ENCODE peak calls at places on chromosomes 3 and 15, in four cellular contexts. One of them, this sample, is unnamed.

GRCh38 chr15:95922431-95922830 is 408.1 kb upstream of the NR2F2 start:
- DNase-seq in IMR-90: no peak
- DNase-seq in K562: no peak
- DNase-seq in GM12878: peak
- DNase-seq in this sample: no peak

GRCh38 chr3:100210777-100211145 is 50.0 kb upstream of the TBC1D23 start:
- DNase-seq in IMR-90: peak
- DNase-seq in K562: no peak
- DNase-seq in GM12878: no peak
- DNase-seq in this sample: peak

GRCh38 chr3:157865449-157865862 is 240.8 kb downstream of the SHOX2 start:
- DNase-seq in IMR-90: no peak
- DNase-seq in K562: peak
- DNase-seq in GM12878: peak
- DNase-seq in this sample: peak

GRCh38 chr15:35481992-35482391 is 64.0 kb downstream of the DPH6 start:
- DNase-seq in IMR-90: peak
- DNase-seq in K562: no peak
- DNase-seq in GM12878: no peak
- DNase-seq in this sample: peak

GRCh38 chr15:83559310-83559966 is 94.5 kb upstream of the ADAMTSL3 start:
- DNase-seq in IMR-90: peak
- DNase-seq in K562: peak
- DNase-seq in GM12878: peak
- DNase-seq in this sample: peak

GRCh38 chr3:131756405-131756804 is 253.6 kb upstream of the MRPL3 start:
- DNase-seq in IMR-90: no peak
- DNase-seq in K562: no peak
- DNase-seq in GM12878: no peak
- DNase-seq in this sample: no peak

GRCh38 chr3:113005622-113006021 is 14.8 kb downstream of the GTPBP8 start:
- DNase-seq in IMR-90: no peak
- DNase-seq in K562: no peak
- DNase-seq in GM12878: no peak
- DNase-seq in this sample: no peak

GRCh38 chr3:183455064-183455463 is 26.6 kb upstream of the MCF2L2 start:
- DNase-seq in IMR-90: peak
- DNase-seq in K562: no peak
- DNase-seq in GM12878: no peak
- DNase-seq in this sample: peak

GRCh38 chr15:26667222-26667988 is 105.5 kb downstream of the GABRB3 start:
- DNase-seq in IMR-90: no peak
- DNase-seq in K562: no peak
- DNase-seq in GM12878: no peak
- DNase-seq in this sample: no peak

GRCh38 chr15:94747510-94747909 is 516.1 kb downstream of the MCTP2 start:
- DNase-seq in IMR-90: no peak
- DNase-seq in K562: no peak
- DNase-seq in GM12878: no peak
- DNase-seq in this sample: no peak

GRCh38 chr3:96319176-96319575 is 495.2 kb upstream of the EPHA6 start:
- DNase-seq in IMR-90: no peak
- DNase-seq in K562: no peak
- DNase-seq in GM12878: no peak
- DNase-seq in this sample: no peak

GRCh38 chr15:66768984-66769383 is 66.9 kb downstream of the SMAD6 start:
- DNase-seq in IMR-90: no peak
- DNase-seq in K562: no peak
- DNase-seq in GM12878: no peak
- DNase-seq in this sample: no peak

GRCh38 chr15:50458713-50459112 is 34.5 kb downstream of the USP8 start:
- DNase-seq in IMR-90: no peak
- DNase-seq in K562: no peak
- DNase-seq in GM12878: no peak
- DNase-seq in this sample: no peak

GRCh38 chr15:97037080-97037479 is 706.6 kb downstream of the NR2F2 start:
- DNase-seq in IMR-90: no peak
- DNase-seq in K562: no peak
- DNase-seq in GM12878: no peak
- DNase-seq in this sample: no peak

GRCh38 chr3:67957268-67957667 is 302.9 kb upstream of the SUCLG2 start:
- DNase-seq in IMR-90: no peak
- DNase-seq in K562: no peak
- DNase-seq in GM12878: no peak
- DNase-seq in this sample: no peak

GRCh38 chr3:10338164-10338470 is 17.2 kb upstream of the SEC13 start:
- DNase-seq in IMR-90: no peak
- DNase-seq in K562: no peak
- DNase-seq in GM12878: no peak
- DNase-seq in this sample: no peak

GRCh38 chr3:143001034-143001368 is 369 bp upstream of the U2SURP start:
- DNase-seq in IMR-90: no peak
- DNase-seq in K562: no peak
- DNase-seq in GM12878: no peak
- DNase-seq in this sample: no peak

GRCh38 chr3:71846189-71846588 is 61.2 kb upstream of the PROK2 start:
- DNase-seq in IMR-90: peak
- DNase-seq in K562: no peak
- DNase-seq in GM12878: no peak
- DNase-seq in this sample: no peak

GRCh38 chr3:2354702-2355101 is 256.0 kb downstream of the CNTN4 start:
- DNase-seq in IMR-90: no peak
- DNase-seq in K562: no peak
- DNase-seq in GM12878: no peak
- DNase-seq in this sample: no peak

GRCh38 chr15:23869391-23869790 is 182.3 kb upstream of the NDN start:
- DNase-seq in IMR-90: no peak
- DNase-seq in K562: peak
- DNase-seq in GM12878: no peak
- DNase-seq in this sample: no peak

GRCh38 chr3:102163039-102163817 is 271.6 kb upstream of the ZPLD1 start:
- DNase-seq in IMR-90: peak
- DNase-seq in K562: no peak
- DNase-seq in GM12878: no peak
- DNase-seq in this sample: peak

GRCh38 chr15:32796856-32797255 is 79.1 kb downstream of the GREM1 start:
- DNase-seq in IMR-90: no peak
- DNase-seq in K562: no peak
- DNase-seq in GM12878: no peak
- DNase-seq in this sample: no peak

GRCh38 chr3:69271098-69271497 is 114.8 kb downstream of the FRMD4B start:
- DNase-seq in IMR-90: no peak
- DNase-seq in K562: no peak
- DNase-seq in GM12878: no peak
- DNase-seq in this sample: no peak

GRCh38 chr15:44319385-44319784 is 30.9 kb downstream of the GOLM2 start:
- DNase-seq in IMR-90: no peak
- DNase-seq in K562: no peak
- DNase-seq in GM12878: peak
- DNase-seq in this sample: no peak
- H3K4me3 ChIP-seq in IMR-90: no peak
- H3K4me3 ChIP-seq in K562: no peak
- H3K4me3 ChIP-seq in GM12878: no peak
- H3K4me3 ChIP-seq in this sample: no peak

GRCh38 chr3:107674371-107674770 is 151.6 kb downstream of the BBX start:
- DNase-seq in IMR-90: peak
- DNase-seq in K562: no peak
- DNase-seq in GM12878: no peak
- DNase-seq in this sample: no peak

GRCh38 chr3:107680698-107681097 is 157.9 kb downstream of the BBX start:
- DNase-seq in IMR-90: peak
- DNase-seq in K562: no peak
- DNase-seq in GM12878: no peak
- DNase-seq in this sample: no peak

GRCh38 chr3:107675233-107675900 is 152.6 kb downstream of the BBX start:
- DNase-seq in IMR-90: no peak
- DNase-seq in K562: no peak
- DNase-seq in GM12878: no peak
- DNase-seq in this sample: no peak

GRCh38 chr3:107679911-107680310 is 157.1 kb downstream of the BBX start:
- DNase-seq in IMR-90: no peak
- DNase-seq in K562: no peak
- DNase-seq in GM12878: no peak
- DNase-seq in this sample: no peak

DNA sequence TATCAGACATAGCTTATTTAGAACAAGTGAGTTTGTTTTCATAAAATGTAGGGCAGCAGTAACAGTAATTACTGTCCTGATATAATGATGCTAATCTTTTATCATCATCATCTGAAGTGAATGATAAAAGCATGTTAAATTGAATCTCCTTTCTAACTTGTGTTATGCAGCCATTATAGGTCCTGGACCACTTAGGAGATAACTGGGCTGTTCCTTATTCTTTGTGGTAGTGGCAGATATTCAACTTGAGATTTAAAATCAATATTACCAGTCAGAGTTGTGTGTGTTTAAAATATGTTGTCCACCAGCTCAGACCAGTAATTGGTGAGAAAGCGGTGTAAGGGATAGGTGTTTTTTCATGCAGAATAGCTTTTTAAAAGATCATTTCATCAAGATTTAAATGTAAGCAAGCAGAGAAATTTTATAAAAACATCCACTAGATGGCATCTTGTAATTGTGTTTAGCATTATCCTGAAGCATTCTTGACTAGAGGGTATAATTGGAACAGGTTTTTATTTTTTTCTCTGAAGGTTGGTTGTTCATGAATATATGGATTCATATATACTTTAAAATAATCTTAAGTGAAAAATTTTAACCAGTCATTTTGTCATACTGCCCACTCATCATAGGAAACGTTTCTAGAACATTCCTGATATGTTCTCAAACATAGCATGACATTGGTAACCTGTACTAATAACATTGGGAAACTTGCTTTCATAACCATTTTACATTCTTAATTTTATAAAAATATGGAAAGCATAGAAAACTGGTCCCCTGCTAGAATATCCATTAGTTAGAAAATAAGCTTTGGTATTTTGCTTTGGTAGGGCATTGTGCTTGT is 153.9 kb downstream of the BBX start:
- DNase-seq in IMR-90: peak
- DNase-seq in K562: peak
- DNase-seq in GM12878: no peak
- DNase-seq in this sample: peak
- TF ChIP-seq FOS in IMR-90: no peak
- TF ChIP-seq FOS in K562: no peak
- TF ChIP-seq FOS in GM12878: no peak
- TF ChIP-seq FOS in this sample: no peak

GRCh38 chr3:127134887-127135240 is 58.1 kb upstream of the PRR23E start:
- DNase-seq in IMR-90: no peak
- DNase-seq in K562: no peak
- DNase-seq in GM12878: no peak
- DNase-seq in this sample: no peak

GRCh38 chr3:127134466-127134865 is 58.5 kb upstream of the PRR23E start:
- DNase-seq in IMR-90: no peak
- DNase-seq in K562: no peak
- DNase-seq in GM12878: no peak
- DNase-seq in this sample: no peak

GRCh38 chr3:127136706-127137105 is 56.2 kb upstream of the PRR23E start:
- DNase-seq in IMR-90: no peak
- DNase-seq in K562: no peak
- DNase-seq in GM12878: no peak
- DNase-seq in this sample: no peak

GRCh38 chr3:127136024-127136600 is 56.8 kb upstream of the PRR23E start:
- DNase-seq in IMR-90: no peak
- DNase-seq in K562: no peak
- DNase-seq in GM12878: no peak
- DNase-seq in this sample: no peak

DNA sequence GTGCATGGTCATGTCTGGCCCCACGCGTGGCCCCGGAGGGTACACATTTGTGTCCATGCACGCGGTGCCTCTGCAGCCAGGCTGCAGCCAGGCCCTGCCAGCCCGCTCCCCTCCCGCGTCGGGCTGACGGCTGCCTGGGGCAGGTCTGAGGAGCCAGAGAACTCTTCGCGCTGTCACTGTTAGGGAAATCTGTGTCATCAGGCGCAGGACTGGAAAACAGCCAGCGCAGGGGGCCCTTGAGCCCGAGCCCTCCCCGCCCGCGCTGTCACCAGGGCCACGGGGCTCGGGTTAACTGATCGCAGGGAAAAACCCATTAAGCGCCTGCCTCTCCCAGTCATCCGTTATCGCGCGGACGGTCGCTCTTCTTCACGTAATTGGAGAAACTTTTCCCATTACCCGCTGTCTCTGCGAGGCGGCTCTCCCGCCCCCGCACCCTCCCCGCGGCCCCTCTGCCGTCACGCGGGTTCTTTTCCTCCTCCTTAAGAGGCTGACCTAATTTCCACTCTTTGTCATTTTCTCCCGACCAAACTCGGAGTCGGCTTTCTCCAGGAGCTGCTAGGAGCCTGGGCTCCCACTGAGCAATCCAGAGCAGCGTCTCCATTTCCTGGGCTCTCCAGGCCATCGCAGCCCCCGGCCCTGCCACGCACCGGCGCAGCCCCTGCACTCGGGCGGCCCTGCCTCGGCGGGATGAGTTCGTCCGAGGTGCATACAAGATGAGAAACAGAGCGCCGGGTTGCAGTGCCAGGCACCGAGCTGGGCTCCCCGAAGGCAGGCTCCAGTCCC is 57.5 kb upstream of the PRR23E start:
- DNase-seq in IMR-90: peak
- DNase-seq in K562: peak
- DNase-seq in GM12878: no peak
- DNase-seq in this sample: no peak
- H3K4me3 ChIP-seq in IMR-90: no peak
- H3K4me3 ChIP-seq in K562: no peak
- H3K4me3 ChIP-seq in GM12878: no peak
- H3K4me3 ChIP-seq in this sample: no peak

GRCh38 chr3:77468408-77469045 is 428.6 kb downstream of the ROBO2 start:
- DNase-seq in IMR-90: no peak
- DNase-seq in K562: no peak
- DNase-seq in GM12878: no peak
- DNase-seq in this sample: no peak
- TF ChIP-seq FOS in IMR-90: no peak
- TF ChIP-seq FOS in K562: no peak
- TF ChIP-seq FOS in GM12878: no peak
- TF ChIP-seq FOS in this sample: no peak